ENCODE peak calls at places on chromosomes 5 and 9, in four cellular contexts. C, P, B and Z are unnamed samples.

GRCh38 chr9:32550609-32551490 is 1.3 kb upstream of the SMIM27 start:
- DNase-seq in P (peak), B (peak), C (peak), Z (peak)

GRCh38 chr9:33469891-33470290 is 3.8 kb downstream of the NOL6 start:
- DNase-seq in B (no peak), P (no peak), C (no peak), Z (no peak)

GRCh38 chr5:101018299-101018698 is 115.2 kb upstream of the ST8SIA4 start:
- DNase-seq in P (no peak), C (no peak), B (no peak), Z (no peak)

GRCh38 chr9:97848237-97848581 is 4.8 kb upstream of the FOXE1 start:
- DNase-seq in C (no peak), P (peak), B (no peak), Z (no peak)

GRCh38 chr5:135481908-135482307 is 29.8 kb upstream of the TIFAB start:
- DNase-seq in C (no peak), P (no peak), B (no peak), Z (no peak)

GRCh38 chr5:14245526-14245925 is 102.4 kb downstream of the TRIO start:
- DNase-seq in P (no peak), B (no peak), C (no peak), Z (no peak)

GRCh38 chr9:136191549-136192286 is 13.2 kb downstream of the LHX3 start:
- DNase-seq in C (no peak), B (no peak), P (no peak), Z (no peak)

GRCh38 chr5:173706700-173707099 is 90.2 kb upstream of the BOD1 start:
- DNase-seq in B (no peak), P (no peak), C (no peak), Z (no peak)

GRCh38 chr5:77630246-77631165 is 8.0 kb downstream of the OTP start:
- DNase-seq in P (peak), C (peak), B (no peak), Z (peak)

GRCh38 chr9:117290306-117290705 is 124.6 kb downstream of the ASTN2 start:
- DNase-seq in P (no peak), C (no peak), B (no peak), Z (no peak)

GRCh38 chr5:128597151-128597550 is 59.1 kb upstream of the FBN2 start:
- DNase-seq in P (no peak), C (no peak), B (no peak), Z (no peak)

GRCh38 chr5:72511371-72512178 is 4.4 kb upstream of the ZNF366 start:
- DNase-seq in B (no peak), C (no peak), P (no peak), Z (no peak)

GRCh38 chr5:57174850-57175525 is 1.1 kb downstream of the GPBP1 start:
- DNase-seq in B (no peak), C (no peak), P (no peak), Z (no peak)

GRCh38 chr5:149304195-149305072 is 32.8 kb downstream of the AFAP1L1 start:
- DNase-seq in B (no peak), P (no peak), C (no peak), Z (no peak)

GRCh38 chr9:83036043-83036442 is 26.9 kb downstream of the RASEF start:
- DNase-seq in B (no peak), P (no peak), C (no peak), Z (no peak)

GRCh38 chr5:96615223-96615622 is 47.0 kb upstream of the CAST start:
- DNase-seq in B (no peak), P (no peak), C (no peak), Z (no peak)

GRCh38 chr5:83925321-83925877 is 204.7 kb upstream of the HAPLN1 start:
- DNase-seq in B (no peak), C (peak), P (no peak), Z (no peak)

GRCh38 chr9:131319486-131319885 is 30.0 kb downstream of the PLPP7 start:
- DNase-seq in C (no peak), P (no peak), B (no peak), Z (no peak)

GRCh38 chr9:25990376-25990775 is 312.1 kb upstream of the TUSC1 start:
- DNase-seq in P (no peak), C (no peak), B (no peak), Z (no peak)

GRCh38 chr5:180343110-180343845 is 9.9 kb downstream of the GFPT2 start:
- DNase-seq in P (peak), C (no peak), B (no peak), Z (no peak)

GRCh38 chr5:180129291-180130190 is 58.0 kb upstream of the RNF130 start:
- DNase-seq in B (no peak), C (no peak), P (no peak), Z (no peak)

GRCh38 chr5:153159611-153160010 is 330.9 kb upstream of the GRIA1 start:
- DNase-seq in C (no peak), B (no peak), P (no peak), Z (no peak)

GRCh38 chr5:3376611-3377010 is 219.0 kb upstream of the IRX1 start:
- DNase-seq in P (peak), B (no peak), C (no peak), Z (no peak)

GRCh38 chr5:1936901-1937300 is 54.2 kb upstream of the IRX4 start:
- DNase-seq in C (no peak), P (no peak), B (no peak), Z (no peak)

GRCh38 chr5:81545911-81546310 is 152.0 kb upstream of the ACOT12 start:
- DNase-seq in P (no peak), C (no peak), B (no peak), Z (no peak)

GRCh38 chr9:133998915-133999580 is 6.9 kb upstream of the VAV2 start:
- DNase-seq in C (no peak), P (no peak), B (no peak), Z (no peak)

GRCh38 chr5:170745481-170746061 is 38.0 kb upstream of the GABRP start:
- DNase-seq in B (no peak), P (peak), C (no peak), Z (no peak)

GRCh38 chr9:68501159-68501506 is 39.5 kb downstream of the TMEM252 start:
- DNase-seq in P (no peak), C (no peak), B (no peak), Z (no peak)

GRCh38 chr5:102539598-102539997 is 40.8 kb upstream of the SLCO6A1 start:
- DNase-seq in B (no peak), P (no peak), C (no peak), Z (no peak)

GRCh38 chr9:134619456-134619982 is 22.1 kb upstream of the COL5A1 start:
- DNase-seq in C (no peak), B (no peak), P (peak), Z (no peak)

GRCh38 chr9:8261737-8262136 is 462.2 kb upstream of the DMAC1 start:
- DNase-seq in B (no peak), P (no peak), C (no peak), Z (no peak)

GRCh38 chr5:111932628-111933027 is 175.6 kb upstream of the NREP start:
- DNase-seq in P (no peak), C (no peak), B (no peak), Z (no peak)

GRCh38 chr9:88534456-88535225 is at the start of gene NXNL2:
- DNase-seq in B (peak), P (peak), C (peak), Z (no peak)

GRCh38 chr5:149930060-149930753 is 14.4 kb downstream of the PDE6A start:
- DNase-seq in P (no peak), B (no peak), C (no peak), Z (no peak)

GRCh38 chr5:164073013-164073535 is 567.7 kb downstream of the MAT2B start:
- DNase-seq in P (no peak), B (no peak), C (no peak), Z (no peak)

GRCh38 chr5:131379723-131380122 is 115.9 kb downstream of the CDC42SE2 start:
- DNase-seq in B (no peak), C (no peak), P (no peak), Z (peak)

GRCh38 chr5:151612689-151613427 is 21.7 kb upstream of the FAT2 start:
- DNase-seq in C (peak), P (no peak), B (no peak), Z (no peak)

DNA sequence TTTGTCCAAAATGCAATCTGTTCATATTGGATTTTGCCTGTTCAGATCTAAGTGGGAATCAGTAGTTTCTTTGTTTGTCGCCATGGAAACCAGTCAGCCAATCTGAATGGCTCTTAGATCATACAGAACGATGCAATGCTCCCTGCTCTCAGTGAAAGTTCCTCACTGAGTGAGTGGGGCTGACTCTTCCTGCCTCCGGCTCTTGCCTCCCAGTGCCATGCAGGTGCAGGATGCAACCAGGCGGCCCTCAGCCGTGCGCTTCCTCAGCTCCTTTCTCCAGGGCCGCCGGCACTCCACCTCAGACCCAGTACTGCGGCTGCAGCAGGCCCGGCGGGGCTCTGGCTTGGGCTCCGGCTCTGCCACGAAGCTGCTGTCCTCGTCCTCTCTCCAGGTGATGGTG is at the start of gene PTPDC1:
- DNase-seq in C (peak), P (peak), B (peak), Z (peak)
- TF ChIP-seq YY1 in C (no peak), P (no peak), B (no peak), Z (no peak)

DNA sequence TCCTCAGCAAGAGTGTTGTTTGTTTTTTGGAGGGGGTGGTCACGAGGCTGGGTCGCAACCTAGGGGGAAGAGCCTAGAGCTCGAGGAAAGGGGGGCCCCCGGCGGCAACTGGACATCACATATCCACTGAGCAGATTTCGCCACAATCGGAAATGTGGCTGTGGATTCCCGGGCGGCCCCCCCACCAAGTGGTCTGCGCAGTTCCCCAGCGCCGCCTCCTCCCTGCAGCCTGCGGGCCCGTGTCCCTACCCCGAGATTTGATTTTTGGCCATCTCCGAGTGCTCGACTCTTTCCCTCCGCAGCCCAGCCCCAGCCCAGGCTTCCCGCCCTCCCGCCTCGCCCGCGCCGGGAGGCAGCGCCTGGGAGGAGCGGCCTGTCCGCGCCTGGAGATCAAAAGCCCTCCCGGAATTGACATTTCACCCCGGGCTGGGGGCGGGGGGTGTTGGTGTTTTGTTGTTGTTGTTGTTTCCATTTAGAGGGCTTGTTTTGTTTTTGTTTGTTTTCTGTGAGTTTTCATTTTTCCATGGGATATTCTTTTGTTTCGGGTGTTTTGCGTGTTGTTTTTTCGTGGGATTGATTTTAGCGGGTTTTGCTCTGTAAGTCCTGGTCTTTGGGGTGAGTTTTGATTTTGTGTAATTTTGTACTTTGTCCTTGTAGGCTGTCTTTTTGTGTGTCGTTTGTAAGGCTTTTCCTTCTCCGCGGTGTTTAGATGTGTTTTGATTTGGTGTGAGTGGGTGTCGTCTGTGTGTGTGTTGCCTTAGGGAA is 1.6 kb upstream of the PAX5 start:
- DNase-seq in B (no peak), P (peak), C (no peak), Z (no peak)
- TF ChIP-seq FOSL1 in B (no peak), P (no peak), C (no peak), Z (no peak)

GRCh38 chr9:19741178-19741577 is 47.7 kb downstream of the SLC24A2 start:
- DNase-seq in P (no peak), B (no peak), C (no peak), Z (no peak)
- TF ChIP-seq YY1 in P (no peak), B (no peak), C (no peak), Z (no peak)

GRCh38 chr9:36893148-36893547 is 140.9 kb downstream of the PAX5 start:
- DNase-seq in B (no peak), P (no peak), C (no peak), Z (no peak)
- TF ChIP-seq FOSL1 in B (no peak), P (no peak), C (no peak), Z (no peak)

GRCh38 chr5:177359860-177360259 is 2.1 kb downstream of the RGS14 start:
- DNase-seq in P (no peak), B (no peak), C (no peak), Z (no peak)
- TF ChIP-seq YY1 in P (no peak), B (no peak), C (no peak), Z (no peak)

GRCh38 chr9:114478459-114478858 is 26.8 kb downstream of the WHRN start:
- DNase-seq in B (no peak), P (no peak), C (no peak), Z (no peak)
- TF ChIP-seq FOSL1 in B (no peak), P (no peak), C (no peak), Z (no peak)

DNA sequence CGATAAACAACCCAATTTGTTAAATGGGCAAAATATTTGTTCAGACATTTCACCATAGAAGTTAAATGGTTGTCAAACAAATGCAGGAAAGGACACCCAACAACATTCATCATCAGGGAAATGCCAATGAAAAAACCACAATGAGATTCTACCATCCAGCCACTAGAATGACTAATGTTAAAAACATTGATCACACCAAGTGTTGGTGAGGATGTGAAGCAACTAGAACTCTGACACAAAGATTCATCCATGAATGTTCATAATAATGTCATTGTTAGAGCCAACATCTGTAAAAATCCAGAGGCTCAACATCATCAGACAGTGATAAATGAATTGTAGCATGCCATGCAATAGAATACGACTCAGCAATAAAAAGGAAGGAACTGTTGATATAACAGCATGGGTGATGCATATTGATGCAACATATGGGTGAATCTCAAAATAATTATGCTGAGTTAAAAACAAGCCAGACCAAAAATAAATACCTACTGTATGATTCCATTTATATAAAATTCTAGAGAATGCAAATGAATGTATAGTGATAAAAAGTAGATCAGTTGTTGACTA is 55.9 kb upstream of the UNC5A start:
- DNase-seq in B (no peak), P (no peak), C (no peak), Z (no peak)
- TF ChIP-seq YY1 in B (no peak), P (no peak), C (no peak), Z (no peak)

GRCh38 chr9:91120200-91120599 is 241.5 kb downstream of the AUH start:
- DNase-seq in P (no peak), B (no peak), C (no peak), Z (no peak)
- TF ChIP-seq FOSL1 in P (no peak), B (no peak), C (no peak), Z (no peak)

DNA sequence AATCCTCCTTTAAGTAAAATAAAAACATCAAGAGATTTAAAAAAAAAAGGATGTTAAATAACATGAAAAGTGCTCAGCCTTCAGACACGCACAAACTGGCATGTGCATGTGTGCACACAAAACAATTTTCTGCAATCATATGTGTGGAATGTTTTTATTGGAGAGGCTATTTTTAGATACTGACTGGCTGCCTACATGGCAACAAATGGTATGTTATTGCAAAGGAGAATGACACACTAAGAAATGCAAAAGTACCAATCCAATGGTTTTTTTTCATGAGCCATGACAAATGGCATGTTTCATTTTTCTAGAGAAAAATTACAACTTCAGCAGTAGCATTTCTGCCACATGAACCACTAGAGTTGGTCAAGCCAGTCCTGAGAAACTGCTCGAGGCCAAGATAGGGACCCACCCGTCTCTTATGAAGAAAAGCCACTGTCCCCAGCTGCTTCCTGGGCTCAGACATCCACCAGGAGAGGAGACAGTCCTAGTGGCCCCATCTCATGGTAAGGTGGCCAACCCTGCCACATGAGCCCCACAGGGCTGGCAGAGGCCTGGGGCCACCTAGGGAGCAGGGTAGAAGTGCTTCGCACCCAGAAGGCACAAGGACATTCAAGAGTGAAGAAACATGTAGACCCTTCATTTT is 116.4 kb downstream of the MYO10 start:
- DNase-seq in B (no peak), P (no peak), C (no peak), Z (no peak)
- TF ChIP-seq YY1 in B (no peak), P (no peak), C (no peak), Z (no peak)

GRCh38 chr5:114360816-114361723 is 800 bp upstream of the KCNN2 start:
- DNase-seq in P (peak), B (no peak), C (no peak), Z (no peak)
- TF ChIP-seq FOSL1 in P (no peak), B (no peak), C (no peak), Z (no peak)